ENCODE peak calls at places on chromosome 20, in nine cellular contexts. K is HuH-7; U is endodermal cell; Q is foreskin melanocyte; L is psoas muscle; E is activated CD8-positive, alpha-beta T cell treated with anti-CD3 and anti-CD28 coated beads, Interleukin-2, amount 10 ng/mL, durations not matched to agents 7 days and 5 days; I is left cardiac atrium; G is T-helper 1 cell; J is SW 1271. A is an unnamed sample.

GRCh38 chr20:54208492-54209044 is 681 bp downstream of the PFDN4 start:
- DNase-seq in K (peak; percentile 26), U (no peak), Q (no peak), L (no peak), E (peak; percentile 28), I (no peak), G (no peak), J (peak; percentile 31), A (peak; percentile 19)

GRCh38 chr20:36133821-36134220 is 20.7 kb upstream of the EPB41L1 start:
- DNase-seq in K (no peak), U (no peak), Q (no peak), L (no peak), E (no peak), I (no peak), G (no peak), J (no peak), A (no peak)

GRCh38 chr20:25300496-25301170 is 52.7 kb downstream of the PYGB start:
- DNase-seq in K (no peak), U (no peak), Q (peak; percentile 31), L (no peak), E (no peak), I (no peak), G (no peak), J (no peak), A (no peak)

GRCh38 chr20:32338665-32339064 is 19.5 kb upstream of the ASXL1 start:
- DNase-seq in K (no peak), U (no peak), Q (no peak), L (no peak), E (no peak), I (no peak), G (no peak), J (no peak), A (no peak)

GRCh38 chr20:50267041-50267865 is 76.6 kb downstream of the CEBPB start:
- DNase-seq in K (peak; percentile 76), U (peak; percentile 83), Q (peak; percentile 99), L (peak; percentile 77), E (no peak), I (peak; percentile 73), G (no peak), J (no peak), A (peak; percentile 39)

GRCh38 chr20:45309075-45309474 is 976 bp upstream of the MATN4 start:
- DNase-seq in K (no peak), U (no peak), Q (no peak), L (no peak), E (no peak), I (no peak), G (no peak), J (no peak), A (no peak)

GRCh38 chr20:25207149-25207959 is 11.8 kb downstream of the ENTPD6 start:
- DNase-seq in K (no peak), U (no peak), Q (no peak), L (no peak), E (no peak), I (no peak), G (no peak), J (no peak), A (no peak)

GRCh38 chr20:22339946-22340345 is 244.4 kb downstream of the FOXA2 start:
- DNase-seq in K (no peak), U (no peak), Q (no peak), L (no peak), E (no peak), I (no peak), G (no peak), J (no peak), A (no peak)

GRCh38 chr20:16271450-16271849 is 301.8 kb downstream of the KIF16B start:
- DNase-seq in K (peak; percentile 75), U (no peak), Q (no peak), L (no peak), E (no peak), I (no peak), G (no peak), J (no peak), A (no peak)

GRCh38 chr20:14410869-14411555 is 73.6 kb upstream of the FLRT3 start:
- DNase-seq in K (no peak), U (no peak), Q (no peak), L (no peak), E (no peak), I (no peak), G (no peak), J (no peak), A (no peak)

GRCh38 chr20:11497543-11497942 is 420.1 kb upstream of the BTBD3 start:
- DNase-seq in K (no peak), U (no peak), Q (peak; percentile 64), L (no peak), E (no peak), I (no peak), G (no peak), J (no peak), A (peak; percentile 43)

GRCh38 chr20:44186201-44186600 is 787 bp downstream of the JPH2 start:
- DNase-seq in K (no peak), U (no peak), Q (no peak), L (peak; percentile 59), E (no peak), I (no peak), G (no peak), J (no peak), A (no peak)

GRCh38 chr20:10728873-10729670 is 55.3 kb upstream of the JAG1 start:
- DNase-seq in K (no peak), U (no peak), Q (no peak), L (no peak), E (no peak), I (no peak), G (no peak), J (no peak), A (no peak)

GRCh38 chr20:56249244-56249955 is 868 bp downstream of the MC3R start:
- DNase-seq in K (peak; percentile 56), U (peak; percentile 88), Q (no peak), L (peak; percentile 46), E (peak; percentile 41), I (no peak), G (no peak), J (no peak), A (no peak)

GRCh38 chr20:4104045-4104444 is 88.7 kb upstream of the RNF24 start:
- DNase-seq in K (no peak), U (no peak), Q (no peak), L (no peak), E (no peak), I (no peak), G (no peak), J (no peak), A (no peak)

GRCh38 chr20:6746901-6747609 is 20.4 kb upstream of the BMP2 start:
- DNase-seq in K (no peak), U (peak; percentile 68), Q (no peak), L (no peak), E (no peak), I (no peak), G (no peak), J (no peak), A (peak; percentile 42)

GRCh38 chr20:56875052-56875663 is 246.1 kb downstream of the TFAP2C start:
- DNase-seq in K (no peak), U (peak; percentile 62), Q (no peak), L (no peak), E (no peak), I (no peak), G (no peak), J (peak; percentile 56), A (no peak)

GRCh38 chr20:38714308-38714707 is 10.0 kb upstream of the SLC32A1 start:
- DNase-seq in K (no peak), U (peak; percentile 76), Q (no peak), L (no peak), E (no peak), I (no peak), G (no peak), J (no peak), A (no peak)

GRCh38 chr20:49928411-49929141 is 7.6 kb upstream of the RNF114 start:
- DNase-seq in K (peak; percentile 91), U (peak; percentile 93), Q (peak; percentile 88), L (peak; percentile 85), E (peak; percentile 87), I (peak; percentile 80), G (peak; percentile 77), J (peak; percentile 68), A (peak; percentile 91)

GRCh38 chr20:47817573-47817972 is 32.3 kb upstream of the SULF2 start:
- DNase-seq in K (no peak), U (no peak), Q (no peak), L (no peak), E (no peak), I (no peak), G (no peak), J (no peak), A (no peak)

GRCh38 chr20:44598413-44599290 is 16.3 kb downstream of the PKIG start:
- DNase-seq in K (no peak), U (no peak), Q (no peak), L (peak; percentile 69), E (peak; percentile 37), I (peak; percentile 77), G (no peak), J (peak; percentile 56), A (no peak)

GRCh38 chr20:36181934-36182603 is 27.5 kb downstream of the EPB41L1 start:
- DNase-seq in K (no peak), U (no peak), Q (peak; percentile 44), L (no peak), E (no peak), I (no peak), G (no peak), J (peak; percentile 33), A (no peak)

GRCh38 chr20:888057-888456 is 28.1 kb downstream of the ANGPT4 start:
- DNase-seq in K (no peak), U (no peak), Q (no peak), L (no peak), E (no peak), I (no peak), G (no peak), J (no peak), A (no peak)

GRCh38 chr20:57772349-57772964 is 62.6 kb upstream of the PMEPA1 start:
- DNase-seq in K (no peak), U (peak; percentile 81), Q (peak; percentile 80), L (no peak), E (peak; percentile 23), I (no peak), G (no peak), J (peak; percentile 78), A (no peak)

GRCh38 chr20:31719644-31720485 is 2.8 kb downstream of the BCL2L1 start:
- DNase-seq in K (peak; percentile 73), U (peak; percentile 64), Q (no peak), L (no peak), E (no peak), I (no peak), G (no peak), J (peak; percentile 81), A (peak; percentile 72)

GRCh38 chr20:21607971-21608735 is 94.3 kb upstream of the NKX2-2 start:
- DNase-seq in K (no peak), U (no peak), Q (no peak), L (no peak), E (no peak), I (peak; percentile 44), G (no peak), J (no peak), A (peak; percentile 90)

GRCh38 chr20:2751868-2752630 is 48.4 kb downstream of the CPXM1 start:
- DNase-seq in K (peak; percentile 83), U (no peak), Q (no peak), L (no peak), E (peak; percentile 52), I (no peak), G (peak; percentile 30), J (no peak), A (no peak)

GRCh38 chr20:62583424-62583920 is 58.8 kb upstream of the SLCO4A1 start:
- DNase-seq in K (no peak), U (no peak), Q (no peak), L (no peak), E (no peak), I (no peak), G (no peak), J (no peak), A (peak; percentile 27)

GRCh38 chr20:17505664-17506517 is 25.3 kb downstream of the BFSP1 start:
- DNase-seq in K (no peak), U (no peak), Q (no peak), L (no peak), E (peak; percentile 62), I (no peak), G (no peak), J (no peak), A (no peak)

GRCh38 chr20:4342631-4343030 is 327.3 kb upstream of the RNF24 start:
- DNase-seq in K (no peak), U (no peak), Q (no peak), L (no peak), E (no peak), I (no peak), G (no peak), J (no peak), A (no peak)

GRCh38 chr20:8255945-8256632 is 124.0 kb downstream of the PLCB1 start:
- DNase-seq in K (peak; percentile 12), U (no peak), Q (peak; percentile 13), L (no peak), E (no peak), I (no peak), G (no peak), J (no peak), A (no peak)